ENCODE peak calls at places on chromosomes 13 and 19, in seven cellular contexts. One of them, this sample, is unnamed.
A peak's percentile ranks its signal among the peaks of the same experiment; 100 is the strongest.

GRCh38 chr19:49553451-49554271 is 25.9 kb downstream of the RCN3 start:
- DNase-seq in stimulated activated CD8-positive, alpha-beta memory T cell treated with anti-CD3 and anti-CD28 coated beads, Interleukin-4, amount 100 ng/mL, for 1 hour: no peak
- DNase-seq in AG09309: peak; percentile 52
- DNase-seq in NCI-H1105: no peak
- DNase-seq in hippocampal formation: no peak
- DNase-seq in neural crest cell: no peak
- DNase-seq in activated CD4-positive, CD25-positive, alpha-beta regulatory T cell: no peak
- DNase-seq in this sample: peak; percentile 39

GRCh38 chr13:50474094-50474654 is 369.3 kb downstream of the DLEU7 start:
- DNase-seq in stimulated activated CD8-positive, alpha-beta memory T cell treated with anti-CD3 and anti-CD28 coated beads, Interleukin-4, amount 100 ng/mL, for 1 hour: no peak
- DNase-seq in AG09309: no peak
- DNase-seq in NCI-H1105: no peak
- DNase-seq in hippocampal formation: no peak
- DNase-seq in neural crest cell: no peak
- DNase-seq in activated CD4-positive, CD25-positive, alpha-beta regulatory T cell: no peak
- DNase-seq in this sample: no peak

GRCh38 chr13:90760639-90761038 is 586.8 kb upstream of the MIR17HG start:
- DNase-seq in stimulated activated CD8-positive, alpha-beta memory T cell treated with anti-CD3 and anti-CD28 coated beads, Interleukin-4, amount 100 ng/mL, for 1 hour: no peak
- DNase-seq in AG09309: no peak
- DNase-seq in NCI-H1105: no peak
- DNase-seq in hippocampal formation: no peak
- DNase-seq in neural crest cell: no peak
- DNase-seq in activated CD4-positive, CD25-positive, alpha-beta regulatory T cell: no peak
- DNase-seq in this sample: no peak

GRCh38 chr13:46831588-46832194 is 34.7 kb upstream of the ESD start:
- DNase-seq in stimulated activated CD8-positive, alpha-beta memory T cell treated with anti-CD3 and anti-CD28 coated beads, Interleukin-4, amount 100 ng/mL, for 1 hour: no peak
- DNase-seq in AG09309: peak; percentile 8
- DNase-seq in NCI-H1105: no peak
- DNase-seq in hippocampal formation: no peak
- DNase-seq in neural crest cell: peak; percentile 60
- DNase-seq in activated CD4-positive, CD25-positive, alpha-beta regulatory T cell: no peak
- DNase-seq in this sample: no peak

GRCh38 chr13:99051768-99052455 is 74.0 kb upstream of the DOCK9 start:
- DNase-seq in stimulated activated CD8-positive, alpha-beta memory T cell treated with anti-CD3 and anti-CD28 coated beads, Interleukin-4, amount 100 ng/mL, for 1 hour: no peak
- DNase-seq in AG09309: no peak
- DNase-seq in NCI-H1105: no peak
- DNase-seq in hippocampal formation: no peak
- DNase-seq in neural crest cell: no peak
- DNase-seq in activated CD4-positive, CD25-positive, alpha-beta regulatory T cell: no peak
- DNase-seq in this sample: no peak

GRCh38 chr19:39557791-39558622 is 18.0 kb upstream of the EID2 start:
- DNase-seq in stimulated activated CD8-positive, alpha-beta memory T cell treated with anti-CD3 and anti-CD28 coated beads, Interleukin-4, amount 100 ng/mL, for 1 hour: no peak
- DNase-seq in AG09309: no peak
- DNase-seq in NCI-H1105: no peak
- DNase-seq in hippocampal formation: no peak
- DNase-seq in neural crest cell: no peak
- DNase-seq in activated CD4-positive, CD25-positive, alpha-beta regulatory T cell: no peak
- DNase-seq in this sample: no peak

GRCh38 chr13:112140366-112140765 is 73.4 kb downstream of the SOX1 start:
- DNase-seq in stimulated activated CD8-positive, alpha-beta memory T cell treated with anti-CD3 and anti-CD28 coated beads, Interleukin-4, amount 100 ng/mL, for 1 hour: no peak
- DNase-seq in AG09309: no peak
- DNase-seq in NCI-H1105: no peak
- DNase-seq in hippocampal formation: no peak
- DNase-seq in neural crest cell: no peak
- DNase-seq in activated CD4-positive, CD25-positive, alpha-beta regulatory T cell: no peak
- DNase-seq in this sample: no peak

GRCh38 chr13:63628310-63628709 is 2212.7 kb upstream of the PCDH20 start:
- DNase-seq in stimulated activated CD8-positive, alpha-beta memory T cell treated with anti-CD3 and anti-CD28 coated beads, Interleukin-4, amount 100 ng/mL, for 1 hour: no peak
- DNase-seq in AG09309: no peak
- DNase-seq in NCI-H1105: no peak
- DNase-seq in hippocampal formation: no peak
- DNase-seq in neural crest cell: no peak
- DNase-seq in activated CD4-positive, CD25-positive, alpha-beta regulatory T cell: no peak
- DNase-seq in this sample: no peak

GRCh38 chr19:4375620-4376228 is 24.6 kb downstream of the SH3GL1 start:
- DNase-seq in stimulated activated CD8-positive, alpha-beta memory T cell treated with anti-CD3 and anti-CD28 coated beads, Interleukin-4, amount 100 ng/mL, for 1 hour: no peak
- DNase-seq in AG09309: peak; percentile 49
- DNase-seq in NCI-H1105: no peak
- DNase-seq in hippocampal formation: no peak
- DNase-seq in neural crest cell: no peak
- DNase-seq in activated CD4-positive, CD25-positive, alpha-beta regulatory T cell: no peak
- DNase-seq in this sample: no peak

GRCh38 chr13:97719759-97720158 is 233.7 kb upstream of the IPO5 start:
- DNase-seq in stimulated activated CD8-positive, alpha-beta memory T cell treated with anti-CD3 and anti-CD28 coated beads, Interleukin-4, amount 100 ng/mL, for 1 hour: no peak
- DNase-seq in AG09309: no peak
- DNase-seq in NCI-H1105: no peak
- DNase-seq in hippocampal formation: no peak
- DNase-seq in neural crest cell: no peak
- DNase-seq in activated CD4-positive, CD25-positive, alpha-beta regulatory T cell: no peak
- DNase-seq in this sample: no peak

GRCh38 chr13:98650376-98651107 is 73.6 kb upstream of the STK24 start:
- DNase-seq in stimulated activated CD8-positive, alpha-beta memory T cell treated with anti-CD3 and anti-CD28 coated beads, Interleukin-4, amount 100 ng/mL, for 1 hour: no peak
- DNase-seq in AG09309: no peak
- DNase-seq in NCI-H1105: no peak
- DNase-seq in hippocampal formation: no peak
- DNase-seq in neural crest cell: no peak
- DNase-seq in activated CD4-positive, CD25-positive, alpha-beta regulatory T cell: no peak
- DNase-seq in this sample: no peak

GRCh38 chr13:77741587-77741972 is 44.1 kb downstream of the SLAIN1 start:
- DNase-seq in stimulated activated CD8-positive, alpha-beta memory T cell treated with anti-CD3 and anti-CD28 coated beads, Interleukin-4, amount 100 ng/mL, for 1 hour: no peak
- DNase-seq in AG09309: no peak
- DNase-seq in NCI-H1105: no peak
- DNase-seq in hippocampal formation: no peak
- DNase-seq in neural crest cell: no peak
- DNase-seq in activated CD4-positive, CD25-positive, alpha-beta regulatory T cell: no peak
- DNase-seq in this sample: no peak

GRCh38 chr13:100633461-100633860 is 41.1 kb downstream of the TMTC4 start:
- DNase-seq in stimulated activated CD8-positive, alpha-beta memory T cell treated with anti-CD3 and anti-CD28 coated beads, Interleukin-4, amount 100 ng/mL, for 1 hour: no peak
- DNase-seq in AG09309: peak; percentile 70
- DNase-seq in NCI-H1105: no peak
- DNase-seq in hippocampal formation: no peak
- DNase-seq in neural crest cell: no peak
- DNase-seq in activated CD4-positive, CD25-positive, alpha-beta regulatory T cell: no peak
- DNase-seq in this sample: no peak

GRCh38 chr19:46791944-46792343 is 3.5 kb upstream of the SLC1A5 start:
- DNase-seq in stimulated activated CD8-positive, alpha-beta memory T cell treated with anti-CD3 and anti-CD28 coated beads, Interleukin-4, amount 100 ng/mL, for 1 hour: no peak
- DNase-seq in AG09309: no peak
- DNase-seq in NCI-H1105: no peak
- DNase-seq in hippocampal formation: no peak
- DNase-seq in neural crest cell: no peak
- DNase-seq in activated CD4-positive, CD25-positive, alpha-beta regulatory T cell: no peak
- DNase-seq in this sample: no peak

GRCh38 chr19:33226550-33227241 is 1.0 kb upstream of the SLC7A10 start:
- DNase-seq in stimulated activated CD8-positive, alpha-beta memory T cell treated with anti-CD3 and anti-CD28 coated beads, Interleukin-4, amount 100 ng/mL, for 1 hour: no peak
- DNase-seq in AG09309: no peak
- DNase-seq in NCI-H1105: no peak
- DNase-seq in hippocampal formation: no peak
- DNase-seq in neural crest cell: no peak
- DNase-seq in activated CD4-positive, CD25-positive, alpha-beta regulatory T cell: no peak
- DNase-seq in this sample: no peak

GRCh38 chr19:54439174-54439851 is 9.7 kb upstream of the LENG8 start:
- DNase-seq in stimulated activated CD8-positive, alpha-beta memory T cell treated with anti-CD3 and anti-CD28 coated beads, Interleukin-4, amount 100 ng/mL, for 1 hour: no peak
- DNase-seq in AG09309: no peak
- DNase-seq in NCI-H1105: no peak
- DNase-seq in hippocampal formation: peak; percentile 71
- DNase-seq in neural crest cell: peak; percentile 59
- DNase-seq in activated CD4-positive, CD25-positive, alpha-beta regulatory T cell: no peak
- DNase-seq in this sample: no peak

GRCh38 chr13:57409121-57409520 is 222.4 kb upstream of the PCDH17 start:
- DNase-seq in stimulated activated CD8-positive, alpha-beta memory T cell treated with anti-CD3 and anti-CD28 coated beads, Interleukin-4, amount 100 ng/mL, for 1 hour: no peak
- DNase-seq in AG09309: no peak
- DNase-seq in NCI-H1105: no peak
- DNase-seq in hippocampal formation: peak; percentile 59
- DNase-seq in neural crest cell: peak; percentile 2
- DNase-seq in activated CD4-positive, CD25-positive, alpha-beta regulatory T cell: no peak
- DNase-seq in this sample: no peak

GRCh38 chr19:42421591-42422031 is 5.6 kb downstream of the LIPE start:
- DNase-seq in stimulated activated CD8-positive, alpha-beta memory T cell treated with anti-CD3 and anti-CD28 coated beads, Interleukin-4, amount 100 ng/mL, for 1 hour: no peak
- DNase-seq in AG09309: no peak
- DNase-seq in NCI-H1105: no peak
- DNase-seq in hippocampal formation: no peak
- DNase-seq in neural crest cell: no peak
- DNase-seq in activated CD4-positive, CD25-positive, alpha-beta regulatory T cell: no peak
- DNase-seq in this sample: peak; percentile 52

GRCh38 chr19:13212759-13213330 is 62.6 kb downstream of the IER2 start:
- DNase-seq in stimulated activated CD8-positive, alpha-beta memory T cell treated with anti-CD3 and anti-CD28 coated beads, Interleukin-4, amount 100 ng/mL, for 1 hour: peak; percentile 64
- DNase-seq in AG09309: no peak
- DNase-seq in NCI-H1105: no peak
- DNase-seq in hippocampal formation: no peak
- DNase-seq in neural crest cell: peak; percentile 54
- DNase-seq in activated CD4-positive, CD25-positive, alpha-beta regulatory T cell: peak; percentile 61
- DNase-seq in this sample: peak; percentile 27

GRCh38 chr13:112652512-112653458 is 37.1 kb upstream of the ATP11A start:
- DNase-seq in stimulated activated CD8-positive, alpha-beta memory T cell treated with anti-CD3 and anti-CD28 coated beads, Interleukin-4, amount 100 ng/mL, for 1 hour: no peak
- DNase-seq in AG09309: no peak
- DNase-seq in NCI-H1105: no peak
- DNase-seq in hippocampal formation: no peak
- DNase-seq in neural crest cell: no peak
- DNase-seq in activated CD4-positive, CD25-positive, alpha-beta regulatory T cell: no peak
- DNase-seq in this sample: no peak

GRCh38 chr13:97749174-97749573 is 204.3 kb upstream of the IPO5 start:
- DNase-seq in stimulated activated CD8-positive, alpha-beta memory T cell treated with anti-CD3 and anti-CD28 coated beads, Interleukin-4, amount 100 ng/mL, for 1 hour: no peak
- DNase-seq in AG09309: no peak
- DNase-seq in NCI-H1105: no peak
- DNase-seq in hippocampal formation: no peak
- DNase-seq in neural crest cell: no peak
- DNase-seq in activated CD4-positive, CD25-positive, alpha-beta regulatory T cell: no peak
- DNase-seq in this sample: no peak

This sample was measured in pulmonary artery endothelial cell.